ENCODE peak calls at places on chromosomes 4 and X, in four cellular contexts. W, H, L and P are unnamed samples.

GRCh38 chr4:16253127-16253960 is 27.1 kb upstream of the TAPT1 start:
- DNase-seq in H (no peak), L (no peak), W (no peak), P (no peak)

GRCh38 chr4:8726344-8726851 is 133.8 kb downstream of the CPZ start:
- DNase-seq in L (no peak), H (no peak), W (no peak), P (no peak)

GRCh38 chrX:95218964-95219363 is 1465.7 kb upstream of the DIAPH2 start:
- DNase-seq in H (no peak), W (no peak), L (no peak), P (no peak)

GRCh38 chrX:71151366-71151765 is 6.7 kb downstream of the NLGN3 start:
- DNase-seq in H (no peak), W (no peak), L (no peak), P (no peak)

GRCh38 chrX:131081772-131082755 is 23.9 kb downstream of the ARHGAP36 start:
- DNase-seq in W (no peak), H (no peak), L (no peak), P (no peak)

GRCh38 chrX:153722704-153723350 is 1.4 kb downstream of the BCAP31 start:
- DNase-seq in W (peak), L (no peak), H (no peak), P (no peak)

GRCh38 chr4:136687118-136687517 is 845.2 kb downstream of the PCDH18 start:
- DNase-seq in H (no peak), L (no peak), W (no peak), P (no peak)

GRCh38 chr4:124958812-124959211 is 246.3 kb upstream of the ANKRD50 start:
- DNase-seq in H (no peak), L (no peak), W (no peak), P (no peak)

GRCh38 chrX:144494069-144494468 is 610.2 kb downstream of the UBE2NL start:
- DNase-seq in L (no peak), W (no peak), H (no peak), P (no peak)

GRCh38 chr4:124686279-124686678 is 26.3 kb downstream of the ANKRD50 start:
- DNase-seq in L (no peak), W (no peak), H (no peak), P (no peak)

GRCh38 chrX:109783712-109784109 is 50.7 kb upstream of the ACSL4 start:
- DNase-seq in W (no peak), H (no peak), L (no peak), P (no peak)

GRCh38 chrX:25296850-25297249 is 281.1 kb upstream of the ARX start:
- DNase-seq in L (no peak), H (no peak), W (no peak), P (no peak)

GRCh38 chr4:86344127-86344526 is 15.7 kb downstream of the MAPK10 start:
- DNase-seq in L (no peak), W (no peak), H (no peak), P (no peak)

GRCh38 chr4:87270825-87271224 is 50.4 kb upstream of the KLHL8 start:
- DNase-seq in L (no peak), W (no peak), H (no peak), P (no peak)

GRCh38 chr4:25976780-25977179 is 62.8 kb downstream of the SMIM20 start:
- DNase-seq in W (no peak), H (no peak), L (no peak), P (no peak)

GRCh38 chr4:14180166-14180565 is 552.6 kb upstream of the BOD1L1 start:
- DNase-seq in W (no peak), L (no peak), H (no peak), P (no peak)

GRCh38 chr4:151408630-151409469 is at the start of gene FHIP1A:
- DNase-seq in H (peak), W (peak), L (peak), P (peak)

GRCh38 chr4:86840858-86841257 is 8.3 kb downstream of the SLC10A6 start:
- DNase-seq in W (no peak), H (no peak), L (no peak), P (no peak)

GRCh38 chr4:78197947-78198346 is 140.8 kb downstream of the FRAS1 start:
- DNase-seq in H (no peak), W (no peak), L (no peak), P (no peak)

GRCh38 chr4:8176547-8177399 is 18.2 kb upstream of the ABLIM2 start:
- DNase-seq in W (peak), H (peak), L (peak), P (peak)

GRCh38 chr4:14887842-14888433 is 114.3 kb upstream of the CPEB2 start:
- DNase-seq in W (no peak), L (no peak), H (no peak), P (no peak)

GRCh38 chr4:121278811-121279368 is 101.9 kb downstream of the QRFPR start:
- DNase-seq in H (peak), L (no peak), W (no peak), P (no peak)

GRCh38 chr4:175125410-175126068 is 207.4 kb downstream of the ADAM29 start:
- DNase-seq in W (no peak), L (no peak), H (no peak), P (no peak)

GRCh38 chr4:101682946-101683345 is 107.6 kb upstream of the BANK1 start:
- DNase-seq in W (no peak), H (no peak), L (no peak), P (no peak)

GRCh38 chr4:29861307-29861706 is 858.9 kb upstream of the PCDH7 start:
- DNase-seq in L (no peak), W (no peak), H (no peak), P (no peak)

GRCh38 chrX:1558761-1559468 is 21.9 kb upstream of the P2RY8 start:
- DNase-seq in W (no peak), H (no peak), L (no peak), P (no peak)

GRCh38 chr4:8281519-8282133 is 12.1 kb downstream of the HTRA3 start:
- DNase-seq in H (no peak), W (no peak), L (no peak), P (no peak)